ENCODE peak calls at places on chromosomes 13 and 19, in ten cellular contexts. N, M, F, L, T, B, I, P, J and A are unnamed samples.

GRCh38 chr19:1027953-1028902 is 1.8 kb downstream of the CNN2 start:
- DNase-seq in N (peak; percentile 71), M (peak; percentile 96), F (peak; percentile 85), L (no peak), T (no peak), B (peak; percentile 98), I (peak; percentile 93), P (peak; percentile 90), J (peak; percentile 80), A (peak; percentile 97)

GRCh38 chr19:2495651-2496316 is 19.9 kb downstream of the GADD45B start:
- DNase-seq in N (no peak), M (peak; percentile 55), F (no peak), L (no peak), T (no peak), B (peak; percentile 47), I (peak; percentile 33), P (no peak), J (peak; percentile 65), A (no peak)

GRCh38 chr13:42377640-42378382 is 105.9 kb downstream of the AKAP11 start:
- DNase-seq in N (no peak), M (peak; percentile 19), F (no peak), L (no peak), T (no peak), B (peak; percentile 41), I (no peak), P (no peak), J (no peak), A (peak; percentile 69)

GRCh38 chr19:20928371-20928770 is 5.3 kb downstream of the ZNF85 start:
- DNase-seq in N (no peak), M (peak; percentile 23), F (no peak), L (no peak), T (no peak), B (peak; percentile 73), I (no peak), P (no peak), J (no peak), A (peak; percentile 70)

GRCh38 chr19:28126499-28126898 is 1086.5 kb downstream of the UQCRFS1 start:
- DNase-seq in N (no peak), M (no peak), F (no peak), L (no peak), T (no peak), B (no peak), I (no peak), P (no peak), J (no peak), A (no peak)

GRCh38 chr19:5823579-5824281 is 15.8 kb downstream of the FUT6 start:
- DNase-seq in N (no peak), M (no peak), F (no peak), L (no peak), T (no peak), B (no peak), I (no peak), P (peak; percentile 77), J (peak; percentile 71), A (no peak)

GRCh38 chr13:50684366-50684765 is 159.1 kb downstream of the DLEU7 start:
- DNase-seq in N (no peak), M (no peak), F (no peak), L (no peak), T (no peak), B (no peak), I (no peak), P (no peak), J (no peak), A (no peak)

GRCh38 chr13:102401305-102401704 is 543 bp downstream of the FGF14 start:
- DNase-seq in N (no peak), M (peak; percentile 5), F (no peak), L (no peak), T (no peak), B (no peak), I (no peak), P (no peak), J (no peak), A (peak; percentile 24)

GRCh38 chr13:103222683-103223082 is 156.5 kb upstream of the SLC10A2 start:
- DNase-seq in N (no peak), M (no peak), F (no peak), L (no peak), T (no peak), B (no peak), I (no peak), P (no peak), J (no peak), A (no peak)

GRCh38 chr13:72163671-72164070 is 296.7 kb upstream of the DACH1 start:
- DNase-seq in N (no peak), M (no peak), F (no peak), L (no peak), T (no peak), B (no peak), I (no peak), P (no peak), J (no peak), A (no peak)

GRCh38 chr19:38405276-38405675 is 2.4 kb downstream of the FAM98C start:
- DNase-seq in N (no peak), M (no peak), F (no peak), L (no peak), T (no peak), B (no peak), I (no peak), P (no peak), J (no peak), A (no peak)

GRCh38 chr13:40406405-40407138 is 259.9 kb downstream of the FOXO1 start:
- DNase-seq in N (no peak), M (peak; percentile 63), F (no peak), L (no peak), T (no peak), B (peak; percentile 85), I (peak; percentile 50), P (no peak), J (no peak), A (peak; percentile 91)

GRCh38 chr19:768424-768823 is 17.5 kb downstream of the MISP start:
- DNase-seq in N (no peak), M (peak; percentile 93), F (no peak), L (no peak), T (no peak), B (peak; percentile 90), I (peak; percentile 79), P (no peak), J (no peak), A (peak; percentile 85)

GRCh38 chr13:32381539-32381938 is 46.4 kb downstream of the N4BP2L1 start:
- DNase-seq in N (no peak), M (peak; percentile 61), F (no peak), L (no peak), T (no peak), B (peak; percentile 67), I (peak; percentile 44), P (no peak), J (no peak), A (peak; percentile 72)

GRCh38 chr13:32376642-32377418 is 51.1 kb downstream of the N4BP2L1 start:
- DNase-seq in N (no peak), M (no peak), F (no peak), L (no peak), T (no peak), B (no peak), I (no peak), P (no peak), J (no peak), A (no peak)

DNA sequence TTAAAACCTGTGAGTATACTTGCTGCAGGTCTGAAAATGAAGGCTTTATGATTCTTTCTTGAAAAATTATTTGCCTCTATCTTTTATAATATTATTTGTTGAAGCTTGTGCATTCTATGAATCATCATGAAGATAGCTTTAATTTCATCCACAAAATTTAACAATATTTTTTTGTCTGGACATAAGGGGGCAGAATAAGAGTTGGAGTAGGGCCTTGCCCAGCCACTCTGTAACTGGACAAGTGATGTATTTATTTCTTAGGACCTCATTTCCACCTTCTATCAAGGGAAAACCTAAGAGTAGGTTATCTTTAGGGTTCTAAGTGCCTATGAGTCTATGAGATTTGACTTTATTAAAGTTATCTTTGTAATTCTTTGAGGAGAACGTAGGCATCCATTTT is 49.9 kb downstream of the N4BP2L1 start:
- DNase-seq in N (no peak), M (peak; percentile 14), F (no peak), L (no peak), T (no peak), B (peak; percentile 11), I (no peak), P (no peak), J (no peak), A (peak; percentile 13)
- TF ChIP-seq CTCF in N (peak; percentile 4), M (no peak), F (no peak), L (no peak), T (no peak), B (no peak), I (no peak), P (no peak), J (no peak), A (peak; percentile 23)

DNA sequence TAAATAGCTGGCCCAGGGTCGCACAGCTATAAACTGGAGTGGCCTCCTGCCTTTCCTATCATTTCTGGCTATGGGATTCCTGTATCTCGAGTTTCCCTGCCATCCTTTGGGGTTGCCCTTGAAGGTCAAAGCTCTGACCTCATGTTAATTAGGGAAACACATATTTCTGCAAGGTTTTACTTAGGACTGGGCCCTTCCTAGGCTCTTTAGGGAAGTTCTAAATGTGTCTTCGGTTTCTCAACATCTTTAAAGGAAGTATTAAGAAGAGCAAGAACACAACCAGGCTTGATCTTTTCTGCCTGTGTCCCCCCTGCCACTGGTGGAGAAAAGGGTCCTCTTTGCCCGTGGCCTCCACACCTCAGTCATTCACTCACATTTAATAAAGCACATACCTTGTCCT is 10.8 kb downstream of the LCP1 start:
- DNase-seq in N (no peak), M (no peak), F (no peak), L (no peak), T (no peak), B (no peak), I (no peak), P (no peak), J (no peak), A (no peak)
- H3K4me3 ChIP-seq in N (no peak overlapping the region), M (no peak overlapping the region), F (no peak overlapping the region), L (no peak overlapping the region), T (no peak overlapping the region), B (no peak overlapping the region), I (no peak overlapping the region), P (no peak overlapping the region), J (no peak overlapping the region), A (no peak overlapping the region)

DNA sequence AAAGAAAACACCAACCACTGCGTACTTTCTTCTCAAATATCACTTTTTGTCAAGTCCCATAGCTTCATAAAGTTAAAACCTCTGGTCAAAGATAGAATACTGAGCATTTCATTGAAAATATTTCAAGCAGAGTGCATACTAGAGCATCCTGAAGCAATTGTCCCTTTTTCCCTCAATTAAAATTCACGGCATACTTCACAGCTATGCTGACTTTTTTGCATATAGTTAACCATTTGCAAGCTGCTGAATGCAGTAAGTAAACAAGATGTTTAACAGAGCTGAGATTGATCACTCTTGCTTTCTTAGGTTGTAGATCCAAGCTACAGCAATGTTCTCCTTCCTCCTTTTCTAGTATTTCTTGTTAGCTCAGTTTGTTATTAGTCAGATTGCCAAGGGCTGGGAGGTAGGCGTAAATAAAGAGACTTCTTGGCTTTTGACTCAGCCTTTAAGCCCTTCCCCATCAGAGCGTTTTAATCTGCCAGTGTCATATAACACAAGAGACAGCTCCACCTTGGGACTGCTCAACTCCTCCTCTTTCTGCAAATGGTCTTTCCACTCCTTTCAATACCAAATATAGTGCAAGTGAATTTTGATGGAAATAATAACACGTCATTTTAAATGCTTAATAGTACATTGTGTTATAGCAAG is at the start of gene SLITRK6:
- DNase-seq in N (no peak), M (peak; percentile 8), F (no peak), L (no peak), T (no peak), B (peak; percentile 66), I (peak; percentile 75), P (no peak), J (no peak), A (peak; percentile 85)
- TF ChIP-seq CTCF in N (no peak), M (no peak), F (no peak), L (no peak), T (no peak), B (no peak), I (peak; percentile 34), P (no peak), J (no peak), A (peak; percentile 48)

GRCh38 chr13:30094015-30094533 is 213.3 kb downstream of the KATNAL1 start:
- DNase-seq in N (no peak), M (no peak), F (no peak), L (no peak), T (no peak), B (no peak), I (no peak), P (no peak), J (no peak), A (no peak)
- H3K4me3 ChIP-seq in N (no peak overlapping the region), M (no peak overlapping the region), F (no peak overlapping the region), L (no peak overlapping the region), T (no peak overlapping the region), B (no peak overlapping the region), I (no peak overlapping the region), P (no peak overlapping the region), J (no peak overlapping the region), A (no peak overlapping the region)